ENCODE peak calls at places on chromosome 13, in nine cellular contexts. F, L, G, I, H, U, K, C and X are unnamed samples. For H3K4me1 and H3K36me3, the result is how much of the 10 kb centered on the place peaks cover.

GRCh38 chr13:30787747-30788535 is 52.6 kb downstream of the ALOX5AP start:
- DNase-seq in F (peak), G (no peak), I (no peak), H (no peak), L (no peak), U (no peak), C (no peak), K (no peak), X (no peak)

GRCh38 chr13:111539791-111540446 is 219.5 kb downstream of the TEX29 start:
- DNase-seq in F (no peak), L (no peak), G (no peak), C (no peak), K (no peak), H (no peak), U (no peak), I (no peak), X (no peak)

GRCh38 chr13:111589321-111589720 is 268.9 kb downstream of the TEX29 start:
- DNase-seq in U (no peak), G (no peak), L (no peak), H (no peak), K (no peak), F (no peak), I (no peak), C (peak), X (no peak)

GRCh38 chr13:27450921-27451461 is 627 bp upstream of the MTIF3 start:
- DNase-seq in L (peak), F (peak), G (peak), C (peak), K (peak), I (no peak), U (no peak), H (no peak), X (peak)

GRCh38 chr13:46648166-46648607 is 95.2 kb downstream of the LRCH1 start:
- DNase-seq in K (peak), F (peak), U (no peak), L (no peak), I (no peak), G (no peak), H (no peak), C (no peak), X (no peak)

GRCh38 chr13:78604782-78605611 is 1.6 kb upstream of the POU4F1 start:
- DNase-seq in C (no peak), L (no peak), K (no peak), H (no peak), F (peak), U (no peak), I (no peak), G (no peak), X (no peak)

GRCh38 chr13:33639640-33640080 is 178.3 kb upstream of the RFC3 start:
- DNase-seq in C (no peak), F (no peak), K (no peak), H (no peak), G (no peak), U (no peak), L (no peak), I (no peak), X (no peak)

GRCh38 chr13:30422056-30422914 is at the start of gene UBE2L5:
- DNase-seq in G (peak), K (peak), I (peak), F (peak), H (no peak), U (peak), L (peak), C (peak), X (peak)

GRCh38 chr13:64206430-64207225 is 2791.0 kb upstream of the PCDH20 start:
- DNase-seq in K (no peak), F (no peak), I (no peak), G (no peak), U (no peak), L (no peak), C (no peak), H (no peak), X (no peak)

GRCh38 chr13:47901451-47901850 is 99.6 kb downstream of the SUCLA2 start:
- DNase-seq in H (no peak), F (peak), G (no peak), L (no peak), U (no peak), C (no peak), K (no peak), I (no peak), X (no peak)

GRCh38 chr13:20410726-20411125 is 114.9 kb downstream of the CRYL1 start:
- DNase-seq in F (no peak), L (no peak), K (no peak), U (no peak), C (peak), G (no peak), H (no peak), I (no peak), X (no peak)

GRCh38 chr13:78631077-78631476 is 27.7 kb upstream of the POU4F1 start:
- DNase-seq in H (no peak), C (no peak), G (no peak), L (no peak), F (no peak), U (no peak), K (no peak), I (no peak), X (no peak)

GRCh38 chr13:61700663-61701062 is 285.0 kb upstream of the PCDH20 start:
- DNase-seq in G (no peak), K (no peak), I (no peak), H (no peak), L (no peak), C (no peak), U (no peak), F (no peak), X (no peak)

GRCh38 chr13:28273919-28274318 is 135.6 kb downstream of the PAN3 start:
- DNase-seq in K (no peak), F (peak), I (no peak), G (no peak), C (no peak), L (no peak), H (no peak), U (no peak), X (no peak)

GRCh38 chr13:76812206-76812882 is 73.9 kb downstream of the KCTD12 start:
- DNase-seq in K (no peak), C (peak), H (no peak), I (peak), L (peak), G (no peak), U (no peak), F (no peak), X (no peak)

DNA sequence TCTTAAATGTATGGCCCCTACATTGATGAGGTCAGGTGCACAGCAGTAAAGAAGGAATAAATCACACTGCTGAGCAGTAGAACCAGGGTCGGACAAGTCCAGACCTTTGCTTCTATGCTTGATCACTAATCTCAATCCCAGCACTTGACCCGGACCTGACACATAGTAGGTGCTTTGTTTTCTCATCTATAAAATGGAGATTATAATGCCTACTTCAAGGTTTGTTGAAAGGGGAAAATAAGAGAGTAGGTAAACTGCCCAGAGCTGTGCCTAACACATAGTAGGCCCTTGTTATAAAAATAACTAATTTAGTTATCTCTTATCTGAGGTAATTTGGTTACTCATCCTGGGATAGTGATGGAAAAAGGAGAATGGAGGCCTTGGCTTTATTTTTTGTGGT is 125.0 kb downstream of the RXFP2 start:
- DNase-seq in H (no peak), G (no peak), I (no peak), L (no peak), U (no peak), K (no peak), C (no peak), F (no peak), X (no peak)
- H3K4me1 ChIP-seq in H (under half), G (under half), I (under half), L (under half), U (under half), K (under half), C (under half), F (under half), X (under half)

GRCh38 chr13:50203256-50204083 is 188.2 kb downstream of the KCNRG start:
- DNase-seq in G (no peak), K (no peak), F (no peak), H (no peak), C (no peak), L (no peak), U (no peak), I (no peak), X (no peak)
- H3K36me3 ChIP-seq in G (under half), K (under half), F (under half), H (under half), C (under half), L (under half), U (under half), I (under half), X (under half)

DNA sequence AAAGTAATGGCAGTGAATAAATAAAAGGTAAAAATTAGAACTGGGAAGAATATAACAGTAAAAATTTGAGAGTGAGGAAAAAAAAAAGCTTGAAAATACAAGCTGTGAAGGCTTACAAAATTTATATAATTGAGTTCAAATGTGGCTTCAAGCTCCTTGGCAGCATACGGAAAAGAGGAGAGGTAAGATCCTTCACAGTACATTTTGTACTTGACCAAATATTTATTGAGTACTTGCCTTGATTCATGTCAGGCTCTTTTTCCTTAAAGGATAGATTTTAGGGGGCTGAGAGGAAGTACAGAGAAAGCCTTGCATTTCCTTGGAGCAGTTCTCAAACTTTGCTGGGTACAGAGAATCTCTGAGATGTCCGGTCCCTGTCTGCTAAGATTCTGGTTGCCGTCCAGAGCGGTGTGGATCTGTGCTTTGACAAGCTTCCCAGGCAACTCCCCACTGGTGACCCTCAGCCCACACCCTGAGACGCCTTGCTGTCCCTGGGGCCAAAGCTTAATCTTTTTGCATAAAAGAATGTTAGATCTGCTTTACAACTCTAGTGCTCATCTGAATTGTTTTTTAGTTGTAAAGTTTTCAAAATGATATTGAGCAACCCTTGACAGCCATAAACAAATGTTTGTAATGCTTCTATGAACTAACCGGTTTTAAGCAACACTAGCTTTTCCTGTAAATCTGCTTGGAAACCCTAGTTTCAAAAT is 64.4 kb downstream of the DHRS12 start:
- DNase-seq in U (no peak), I (peak), G (peak), L (no peak), H (no peak), K (no peak), C (no peak), F (no peak), X (no peak)
- H3K27ac ChIP-seq in U (peak), I (peak), G (peak), L (no peak), H (no peak), K (peak), C (peak), F (no peak), X (no peak)

DNA sequence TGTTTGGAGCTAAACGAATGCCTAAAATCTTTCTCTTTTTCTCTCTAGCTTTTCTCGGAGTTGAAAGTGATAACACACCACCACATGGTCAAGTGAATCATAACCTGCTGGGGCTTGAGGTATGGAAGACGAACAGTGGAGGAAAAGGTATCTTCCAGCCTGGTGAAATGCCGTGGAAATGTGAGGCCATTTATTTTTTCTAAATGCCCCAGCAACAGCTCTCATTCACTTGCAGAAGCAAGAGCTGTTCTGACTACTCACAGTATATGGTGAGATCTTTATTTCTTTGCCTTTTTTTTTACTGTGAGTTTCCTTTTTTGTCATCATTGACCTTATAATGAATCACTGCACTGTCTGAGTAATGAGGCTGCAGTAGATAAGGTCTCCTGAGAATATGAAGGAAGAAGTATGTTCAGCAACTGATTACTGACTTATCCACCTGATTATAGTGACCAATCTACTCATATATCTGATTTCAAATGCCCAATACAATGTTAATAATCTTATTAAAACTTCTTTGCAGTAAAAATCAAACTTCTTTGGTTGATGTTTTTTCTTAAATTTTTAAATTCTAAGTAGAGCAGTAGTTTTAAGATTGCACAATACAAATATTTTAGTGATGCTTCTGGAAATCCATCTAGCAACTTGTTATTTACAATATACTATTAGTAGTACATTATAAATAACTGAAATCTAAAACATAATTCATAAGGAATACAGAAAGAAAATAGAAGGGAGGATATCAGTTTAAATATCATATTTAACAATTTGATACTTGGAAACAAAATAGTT is 569.9 kb downstream of the PCDH9 start:
- DNase-seq in H (no peak), I (no peak), U (no peak), K (no peak), G (no peak), C (no peak), L (no peak), F (peak), X (no peak)
- H3K4me1 ChIP-seq in H (under half), I (under half), U (under half), K (under half), G (under half), C (under half), L (under half), F (under half), X (under half)

DNA sequence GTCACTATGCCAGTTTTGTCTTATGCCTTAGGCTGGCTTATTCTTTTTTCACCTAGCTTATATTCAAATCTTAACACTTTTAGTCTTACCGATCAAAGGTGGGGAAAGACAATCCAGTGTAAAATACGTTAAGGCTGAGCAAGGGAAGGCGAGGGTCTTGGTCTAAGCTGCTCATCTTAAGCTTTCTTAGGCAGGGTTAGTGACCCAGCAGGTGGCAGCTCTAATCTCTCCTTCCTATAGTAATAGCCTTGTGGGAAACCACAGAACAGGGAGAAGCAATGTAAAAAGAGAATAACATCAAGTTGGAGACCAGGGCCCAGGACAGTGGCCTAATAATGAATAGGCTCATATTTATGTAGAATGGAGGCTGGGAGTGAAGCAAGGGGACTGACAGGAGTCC is 45.9 kb downstream of the COG3 start:
- DNase-seq in H (no peak), U (no peak), G (no peak), C (no peak), I (no peak), K (no peak), F (no peak), L (no peak), X (no peak)
- H3K36me3 ChIP-seq in H (under half), U (under half), G (under half), C (half or more), I (under half), K (under half), F (under half), L (under half), X (under half)

GRCh38 chr13:114285166-114285808 is 3.9 kb downstream of the UPF3A start:
- DNase-seq in H (no peak), I (no peak), L (no peak), G (no peak), F (peak), U (no peak), C (no peak), K (no peak), X (no peak)
- H3K27ac ChIP-seq in H (no peak), I (no peak), L (no peak), G (no peak), F (no peak), U (no peak), C (no peak), K (no peak), X (no peak)